ENCODE peak calls at places on chromosome 17, in eight cellular contexts. I is astrocyte of the cerebellum, C is cardiac fibroblast, U is stomach, W is fibroblast of the aortic adventitia, F is sigmoid colon, D is A549, K is GM12878. O is an unnamed sample.

GRCh38 chr17:68248199-68248825 is 469 bp downstream of the AMZ2 start:
- DNase-seq in I (no peak), C (peak), U (peak), W (peak), F (peak), D (peak), K (no peak), O (peak)

GRCh38 chr17:57597531-57598453 is 147.3 kb downstream of the CCDC182 start:
- DNase-seq in I (peak), C (peak), U (peak), W (peak), F (no peak), D (peak), K (no peak), O (peak)

GRCh38 chr17:60080545-60080944 is 1.8 kb upstream of the HEATR6 start:
- DNase-seq in I (no peak), C (no peak), U (no peak), W (no peak), F (no peak), D (no peak), K (no peak), O (no peak)

GRCh38 chr17:78986048-78986648 is 6.4 kb upstream of the LGALS3BP start:
- DNase-seq in I (peak), C (peak), U (peak), W (peak), F (no peak), D (no peak), K (no peak), O (peak)

GRCh38 chr17:37490638-37491614 is 1.2 kb downstream of the DUSP14 start:
- DNase-seq in I (peak), C (peak), U (no peak), W (peak), F (peak), D (peak), K (no peak), O (peak)

GRCh38 chr17:15882777-15883176 is 62.2 kb upstream of the ADORA2B start:
- DNase-seq in I (no peak), C (no peak), U (no peak), W (no peak), F (no peak), D (no peak), K (no peak), O (no peak)

GRCh38 chr17:60383379-60383778 is 8.6 kb downstream of the USP32 start:
- DNase-seq in I (no peak), C (no peak), U (no peak), W (no peak), F (no peak), D (no peak), K (no peak), O (no peak)

GRCh38 chr17:65850486-65850885 is 289.0 kb upstream of the AXIN2 start:
- DNase-seq in I (no peak), C (peak), U (no peak), W (peak), F (no peak), D (no peak), K (peak), O (peak)

GRCh38 chr17:60330731-60331130 is 61.2 kb downstream of the USP32 start:
- DNase-seq in I (peak), C (no peak), U (no peak), W (peak), F (no peak), D (no peak), K (no peak), O (peak)

GRCh38 chr17:31391496-31391949 is at the start of gene RAB11FIP4:
- DNase-seq in I (no peak), C (no peak), U (peak), W (no peak), F (no peak), D (no peak), K (no peak), O (no peak)

GRCh38 chr17:57485566-57485865 is 229.2 kb downstream of the MSI2 start:
- DNase-seq in I (peak), C (no peak), U (no peak), W (no peak), F (no peak), D (no peak), K (no peak), O (peak)

GRCh38 chr17:76480676-76481075 is 13.3 kb downstream of the AANAT start:
- DNase-seq in I (no peak), C (no peak), U (no peak), W (no peak), F (peak), D (no peak), K (no peak), O (no peak)

GRCh38 chr17:2421315-2422147 is 20.7 kb upstream of the MNT start:
- DNase-seq in I (no peak), C (no peak), U (no peak), W (no peak), F (no peak), D (no peak), K (no peak), O (no peak)

GRCh38 chr17:66850692-66851091 is 15.8 kb downstream of the CACNG5 start:
- DNase-seq in I (no peak), C (no peak), U (no peak), W (peak), F (no peak), D (no peak), K (no peak), O (no peak)

GRCh38 chr17:44078412-44078811 is 7.9 kb downstream of the G6PC3 start:
- DNase-seq in I (no peak), C (no peak), U (no peak), W (no peak), F (no peak), D (no peak), K (no peak), O (no peak)

GRCh38 chr17:17671369-17672119 is 9.7 kb upstream of the RAI1 start:
- DNase-seq in I (no peak), C (no peak), U (no peak), W (peak), F (no peak), D (no peak), K (no peak), O (no peak)

GRCh38 chr17:73958453-73958852 is 245.0 kb upstream of the RPL38 start:
- DNase-seq in I (no peak), C (no peak), U (no peak), W (no peak), F (no peak), D (no peak), K (no peak), O (no peak)

GRCh38 chr17:82709024-82709675 is 7.4 kb upstream of the FN3KRP start:
- DNase-seq in I (no peak), C (no peak), U (no peak), W (no peak), F (no peak), D (peak), K (no peak), O (no peak)

GRCh38 chr17:64992325-64992802 is 64.2 kb downstream of the GNA13 start:
- DNase-seq in I (no peak), C (peak), U (no peak), W (peak), F (no peak), D (peak), K (no peak), O (peak)

GRCh38 chr17:33968350-33969044 is 286.6 kb upstream of the CCL2 start:
- DNase-seq in I (no peak), C (no peak), U (no peak), W (no peak), F (no peak), D (no peak), K (peak), O (no peak)

GRCh38 chr17:4598776-4599504 is 14.6 kb downstream of the SMTNL2 start:
- DNase-seq in I (no peak), C (no peak), U (no peak), W (peak), F (peak), D (no peak), K (no peak), O (peak)

GRCh38 chr17:13952252-13952721 is 117.0 kb upstream of the COX10 start:
- DNase-seq in I (no peak), C (no peak), U (no peak), W (no peak), F (no peak), D (no peak), K (no peak), O (no peak)

GRCh38 chr17:2034806-2035548 is 5.0 kb downstream of the DPH1 start:
- DNase-seq in I (no peak), C (peak), U (no peak), W (peak), F (no peak), D (no peak), K (no peak), O (peak)

GRCh38 chr17:80673152-80673920 is 128.7 kb downstream of the RPTOR start:
- DNase-seq in I (no peak), C (no peak), U (no peak), W (no peak), F (no peak), D (no peak), K (no peak), O (no peak)

DNA sequence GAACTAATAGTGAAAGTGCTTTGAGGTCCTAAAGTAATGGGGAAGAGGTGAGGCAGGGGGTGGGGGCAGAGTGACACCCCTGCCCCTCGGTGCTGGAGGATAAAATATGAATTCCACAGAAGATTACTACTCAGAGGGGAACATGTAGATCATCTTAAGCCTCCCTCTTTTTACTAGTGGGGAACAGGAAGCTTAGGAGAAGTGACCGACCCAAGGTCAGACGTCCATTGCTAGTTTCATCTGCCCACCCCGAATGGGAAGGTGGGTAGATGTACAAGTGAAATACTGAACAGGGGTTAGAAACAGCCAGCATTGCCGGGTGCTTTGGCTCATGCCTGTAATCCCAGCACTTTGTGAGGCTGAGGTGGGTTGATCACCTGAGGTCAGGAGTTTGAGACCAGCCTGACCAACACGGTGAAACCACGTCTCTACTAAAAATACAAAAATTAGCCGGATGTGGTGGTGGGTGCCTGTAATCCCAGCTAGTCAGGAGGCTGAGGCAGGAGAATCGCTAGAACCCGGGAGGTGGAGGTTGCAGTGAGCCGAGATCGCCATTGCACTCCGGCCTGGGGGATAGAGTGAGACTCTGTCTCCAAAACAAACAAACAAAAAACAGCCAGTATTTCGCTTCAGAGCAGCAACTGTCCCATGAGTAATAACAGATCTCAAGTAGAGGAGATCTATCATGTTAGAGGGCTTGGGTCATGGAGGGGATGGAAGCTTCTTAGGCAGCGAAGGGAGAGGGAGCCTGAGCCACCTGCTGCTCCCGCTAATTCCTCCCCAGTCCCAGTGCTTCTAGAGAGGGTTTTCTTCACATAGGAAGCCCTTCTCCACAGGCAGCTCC is 1.2 kb upstream of the NR1D1 start:
- DNase-seq in I (no peak), C (peak), U (no peak), W (no peak), F (peak), D (no peak), K (no peak), O (no peak)
- H3K4me3 ChIP-seq in I (no peak), C (no peak), U (peak), W (no peak), F (no peak), D (peak), K (no peak), O (peak)

GRCh38 chr17:72516772-72517399 is 396.1 kb downstream of the SOX9 start:
- DNase-seq in I (no peak), C (peak), U (no peak), W (peak), F (no peak), D (peak), K (no peak), O (peak)
- H3K4me3 ChIP-seq in I (no peak), C (peak), U (no peak), W (no peak), F (no peak), D (peak), K (no peak), O (no peak)

DNA sequence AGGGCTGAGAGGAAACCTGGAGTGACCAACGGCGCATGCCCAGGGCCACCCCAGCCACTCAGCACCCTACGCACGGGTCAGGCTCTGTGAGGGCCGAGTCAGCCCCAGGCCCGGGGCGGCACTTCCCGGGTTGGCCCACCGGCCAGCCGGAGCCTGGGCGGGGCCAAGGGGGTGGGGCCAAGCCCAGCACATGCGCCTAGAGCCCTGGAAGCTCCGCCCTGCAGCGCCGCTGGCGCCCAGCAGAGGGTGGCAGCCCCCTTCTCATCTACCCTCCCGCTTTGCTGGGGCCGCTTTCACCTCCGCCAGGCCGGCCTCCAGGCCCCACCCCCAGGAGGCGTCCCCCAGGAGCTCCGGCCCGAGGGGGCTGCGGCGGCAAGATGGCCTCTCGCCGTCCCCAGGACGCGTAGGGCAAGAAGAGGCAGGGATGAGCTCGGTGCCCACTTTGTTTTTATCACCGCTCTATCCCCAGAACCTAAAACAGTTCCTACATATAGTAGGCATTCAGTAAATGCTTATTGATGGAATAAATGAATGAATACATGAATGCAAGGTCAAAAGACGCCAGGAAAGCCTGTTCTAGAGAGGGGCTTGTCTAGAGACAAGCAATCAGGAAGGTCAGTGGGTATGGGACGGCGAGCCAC is 31.3 kb downstream of the MYO18A start:
- DNase-seq in I (peak), C (peak), U (peak), W (peak), F (peak), D (peak), K (peak), O (peak)
- H3K4me3 ChIP-seq in I (peak), C (peak), U (peak), W (peak), F (peak), D (peak), K (peak), O (peak)

GRCh38 chr17:21286771-21287702 is 2.5 kb downstream of the MAP2K3 start:
- DNase-seq in I (no peak), C (no peak), U (peak), W (no peak), F (no peak), D (no peak), K (no peak), O (no peak)
- H3K4me3 ChIP-seq in I (peak), C (peak), U (peak), W (peak), F (no peak), D (peak), K (peak), O (peak)

GRCh38 chr17:8965394-8966168 is at the start of gene PIK3R5:
- DNase-seq in I (no peak), C (no peak), U (peak), W (no peak), F (no peak), D (no peak), K (no peak), O (no peak)

GRCh38 chr17:8964801-8965393 is 610 bp downstream of the PIK3R5 start:
- DNase-seq in I (no peak), C (no peak), U (no peak), W (no peak), F (no peak), D (no peak), K (no peak), O (no peak)

GRCh38 chr17:8961861-8962260 is 3.6 kb downstream of the PIK3R5 start:
- DNase-seq in I (no peak), C (no peak), U (no peak), W (no peak), F (no peak), D (no peak), K (no peak), O (no peak)

GRCh38 chr17:8963017-8963416 is 2.5 kb downstream of the PIK3R5 start:
- DNase-seq in I (no peak), C (no peak), U (no peak), W (no peak), F (no peak), D (no peak), K (no peak), O (no peak)

DNA sequence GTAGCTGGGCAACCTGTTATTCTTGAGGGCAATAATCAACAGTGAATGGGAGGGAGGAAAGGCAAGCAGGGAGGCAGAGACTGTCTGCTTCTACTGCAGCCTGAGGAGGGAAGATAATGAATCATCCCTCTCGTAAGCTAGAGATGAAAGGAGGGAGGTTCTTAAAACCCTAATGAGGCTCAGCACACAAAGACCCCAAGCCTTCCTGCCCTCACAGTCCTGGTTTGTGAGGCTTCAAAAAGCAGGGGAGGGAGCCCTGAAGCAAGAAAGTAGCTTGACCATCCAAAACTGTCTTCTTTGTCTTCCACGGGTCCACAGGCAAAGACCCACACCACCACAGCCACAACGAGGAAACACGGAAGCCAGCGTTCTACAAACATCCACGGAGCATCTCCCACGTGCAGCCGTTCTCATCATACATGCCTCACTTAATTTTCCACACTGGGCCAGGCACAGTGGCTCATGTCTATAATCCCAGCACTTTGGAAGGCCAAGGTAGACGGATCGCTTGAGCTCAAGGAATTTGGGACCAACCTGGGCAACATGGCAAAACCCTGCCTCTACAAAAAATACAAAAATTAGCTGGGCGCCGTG is 1.7 kb downstream of the PIK3R5 start:
- DNase-seq in I (no peak), C (no peak), U (no peak), W (no peak), F (no peak), D (no peak), K (no peak), O (no peak)
- H3K4me3 ChIP-seq in I (no peak), C (no peak), U (peak), W (no peak), F (no peak), D (no peak), K (peak), O (no peak)

GRCh38 chr17:967122-967521 is 12.5 kb downstream of the NXN start:
- DNase-seq in I (no peak), C (no peak), U (no peak), W (no peak), F (no peak), D (no peak), K (no peak), O (no peak)

GRCh38 chr17:962650-963049 is 16.9 kb downstream of the NXN start:
- DNase-seq in I (no peak), C (no peak), U (no peak), W (no peak), F (no peak), D (no peak), K (no peak), O (no peak)

GRCh38 chr17:965311-965989 is 14.1 kb downstream of the NXN start:
- DNase-seq in I (no peak), C (no peak), U (no peak), W (no peak), F (no peak), D (no peak), K (no peak), O (no peak)

GRCh38 chr17:962166-962565 is 17.4 kb downstream of the NXN start:
- DNase-seq in I (no peak), C (no peak), U (no peak), W (no peak), F (no peak), D (no peak), K (no peak), O (no peak)

DNA sequence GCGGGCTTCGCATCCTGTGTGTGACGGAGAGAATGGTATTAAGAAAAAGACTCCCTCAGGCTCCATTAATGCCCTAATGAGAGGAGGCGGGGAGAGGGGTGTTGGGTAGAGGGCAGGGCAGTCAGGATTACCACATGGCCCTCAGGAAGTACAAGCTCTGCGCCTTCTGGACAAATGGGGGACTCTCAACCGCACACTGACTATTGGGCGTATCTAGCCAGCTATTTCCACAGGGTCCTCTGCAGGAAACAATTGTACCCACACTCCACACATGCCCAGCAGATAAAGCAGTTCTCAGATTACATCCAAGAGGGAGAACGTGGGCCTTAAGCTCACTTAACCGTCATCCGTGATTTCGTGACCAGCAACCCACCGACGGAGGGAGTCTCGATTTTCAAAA is 14.7 kb downstream of the NXN start:
- DNase-seq in I (no peak), C (no peak), U (no peak), W (no peak), F (no peak), D (no peak), K (no peak), O (no peak)
- H3K4me3 ChIP-seq in I (no peak), C (no peak), U (no peak), W (no peak), F (no peak), D (no peak), K (no peak), O (no peak)

GRCh38 chr17:48908047-48908843 is at the start of gene UBE2Z:
- DNase-seq in I (peak), C (peak), U (peak), W (peak), F (peak), D (peak), K (peak), O (peak)
- H3K4me3 ChIP-seq in I (peak), C (peak), U (peak), W (peak), F (peak), D (peak), K (peak), O (peak)

GRCh38 chr17:71287246-71287828 is 833.5 kb upstream of the SOX9 start:
- DNase-seq in I (peak), C (no peak), U (no peak), W (no peak), F (no peak), D (no peak), K (no peak), O (peak)

GRCh38 chr17:71284032-71284755 is 836.6 kb upstream of the SOX9 start:
- DNase-seq in I (no peak), C (no peak), U (no peak), W (no peak), F (no peak), D (no peak), K (no peak), O (no peak)

GRCh38 chr17:71283486-71283885 is 837.3 kb upstream of the SOX9 start:
- DNase-seq in I (no peak), C (no peak), U (no peak), W (no peak), F (no peak), D (no peak), K (no peak), O (no peak)

DNA sequence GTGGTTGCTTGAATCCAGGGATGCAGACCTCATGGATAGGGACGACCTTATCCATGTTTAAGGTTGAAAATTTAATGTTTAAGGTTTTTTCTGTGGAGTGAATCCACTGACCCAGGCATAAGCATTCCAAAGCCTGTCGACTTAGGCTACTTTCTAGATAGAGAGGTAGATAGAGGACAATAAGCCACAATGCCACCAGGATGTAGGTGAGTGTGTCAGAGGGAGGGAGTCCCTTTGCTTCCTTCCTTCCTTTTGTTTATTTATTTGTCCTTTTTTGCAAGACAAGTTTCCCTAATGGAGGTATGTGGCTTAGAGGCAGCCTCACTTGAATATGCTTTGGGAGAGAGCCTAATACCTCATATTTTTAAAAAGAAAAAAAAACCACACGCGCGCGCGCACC is 834.2 kb upstream of the SOX9 start:
- DNase-seq in I (no peak), C (no peak), U (no peak), W (no peak), F (no peak), D (no peak), K (no peak), O (no peak)
- H3K4me3 ChIP-seq in I (no peak), C (no peak), U (no peak), W (no peak), F (no peak), D (no peak), K (no peak), O (no peak)